ENCODE peak calls at places on chromosomes 12 and 14, in five cellular contexts. K, P, I, U and H are unnamed samples.

GRCh38 chr12:130104596-130105253 is 57.5 kb upstream of the FZD10 start:
- DNase-seq in K (no peak), P (no peak), I (no peak), U (no peak), H (no peak)

GRCh38 chr14:55416866-55417265 is 5.2 kb upstream of the ATG14 start:
- DNase-seq in K (no peak), P (no peak), I (no peak), U (peak), H (no peak)

GRCh38 chr12:128091101-128091795 is 175.7 kb upstream of the TMEM132C start:
- DNase-seq in K (no peak), P (no peak), I (no peak), U (no peak), H (no peak)

GRCh38 chr12:42669471-42669997 is 80.0 kb upstream of the PRICKLE1 start:
- DNase-seq in K (no peak), P (no peak), I (no peak), U (no peak), H (no peak)

GRCh38 chr12:48586361-48586760 is 16.5 kb upstream of the LALBA start:
- DNase-seq in K (no peak), P (no peak), I (no peak), U (no peak), H (no peak)

GRCh38 chr14:73727181-73727580 is 13.0 kb upstream of the PNMA1 start:
- DNase-seq in K (no peak), P (no peak), I (no peak), U (no peak), H (no peak)

GRCh38 chr12:62379026-62379722 is 87.5 kb upstream of the MON2 start:
- DNase-seq in K (no peak), P (no peak), I (no peak), U (no peak), H (no peak)

GRCh38 chr12:6961695-6962284 is 8.7 kb downstream of the PHB2 start:
- DNase-seq in K (peak), P (no peak), I (no peak), U (peak), H (peak)

GRCh38 chr12:55072093-55072492 is 52.3 kb downstream of the NEUROD4 start:
- DNase-seq in K (peak), P (peak), I (no peak), U (peak), H (no peak)

GRCh38 chr12:98228619-98229538 is 286.5 kb upstream of the TMPO start:
- DNase-seq in K (no peak), P (no peak), I (no peak), U (no peak), H (no peak)

DNA sequence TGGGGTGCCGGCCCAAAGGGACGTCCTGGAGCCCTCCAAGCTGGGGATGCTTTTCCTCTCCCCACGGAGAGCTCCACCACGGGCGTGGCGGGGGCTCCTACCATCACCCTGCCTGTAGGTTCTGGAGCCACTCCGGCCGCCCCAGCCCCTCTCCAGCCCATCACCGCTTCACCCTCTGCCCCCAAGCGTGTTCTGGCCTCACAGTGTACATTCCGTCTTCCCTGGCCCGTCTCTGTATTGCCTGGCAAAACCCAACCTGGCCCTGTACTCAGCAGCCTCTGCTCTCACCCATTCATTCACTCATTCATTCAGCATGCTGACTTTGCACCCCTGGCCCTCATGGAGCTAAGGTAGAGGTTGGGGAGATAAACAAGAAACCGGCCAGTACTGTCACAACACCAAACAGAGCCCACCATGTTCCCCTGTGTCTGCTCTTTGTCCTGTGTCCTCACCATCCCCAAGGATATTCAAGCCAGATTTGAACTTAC is 20.3 kb downstream of the SLC25A29 start:
- DNase-seq in K (no peak), P (no peak), I (no peak), U (no peak), H (no peak)
- TF ChIP-seq POLR2A in K (no peak), P (no peak), I (no peak), U (no peak), H (no peak)

GRCh38 chr14:24365600-24366374 is 2.2 kb upstream of the NFATC4 start:
- DNase-seq in K (peak), P (peak), I (peak), U (peak), H (no peak)

GRCh38 chr14:24368215-24368561 is 204 bp downstream of the NFATC4 start:
- DNase-seq in K (no peak), P (no peak), I (no peak), U (no peak), H (no peak)

GRCh38 chr14:24367506-24368214 is at the start of gene NFATC4:
- DNase-seq in K (peak), P (peak), I (no peak), U (peak), H (peak)

GRCh38 chr14:24366375-24366663 is 1.7 kb upstream of the NFATC4 start:
- DNase-seq in K (no peak), P (no peak), I (no peak), U (no peak), H (no peak)

GRCh38 chr14:24366664-24367505 is 1.1 kb upstream of the NFATC4 start:
- DNase-seq in K (peak), P (peak), I (no peak), U (peak), H (peak)
- TF ChIP-seq POLR2A in K (peak), P (no peak), I (no peak), U (peak), H (no peak)

DNA sequence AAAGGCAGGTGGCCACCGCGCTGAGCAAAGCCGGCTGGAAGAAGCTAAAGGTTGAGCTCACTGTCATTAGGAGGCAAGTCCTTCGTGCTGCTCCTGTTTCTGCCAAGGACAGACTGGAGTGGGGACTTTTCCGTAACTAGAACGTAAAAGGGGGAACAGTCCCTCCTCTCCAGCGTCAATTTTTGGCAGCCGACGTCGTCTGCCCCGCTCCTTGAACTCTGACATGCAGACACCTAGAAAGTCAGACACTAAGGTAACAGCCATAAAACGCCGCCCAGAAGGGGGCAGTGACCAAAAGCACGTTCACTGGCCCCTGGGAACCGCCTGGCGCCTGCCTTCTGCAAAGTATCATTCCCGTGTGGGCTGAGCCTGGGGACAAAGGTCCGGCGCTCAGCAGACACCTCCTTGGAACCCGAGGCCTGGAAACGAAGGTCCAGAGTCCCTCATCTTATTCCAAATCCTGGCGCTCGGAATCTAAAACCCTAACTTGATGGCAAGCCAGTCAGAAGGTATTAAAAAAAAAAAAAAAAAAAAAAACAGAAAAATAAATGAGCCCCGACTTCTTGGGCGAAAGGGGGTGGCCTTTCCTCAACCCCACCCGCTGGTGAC is 1.1 kb upstream of the LRP1 start:
- DNase-seq in K (peak), P (peak), I (no peak), U (peak), H (no peak)
- TF ChIP-seq POLR2A in K (no peak), P (no peak), I (no peak), U (no peak), H (no peak)

GRCh38 chr12:107320031-107320928 is 226.9 kb upstream of the CRY1 start:
- DNase-seq in K (peak), P (peak), I (no peak), U (peak), H (peak)
- TF ChIP-seq POLR2A in K (peak), P (no peak), I (no peak), U (no peak), H (no peak)